ENCODE peak calls at places on chromosomes 11 and 22, in four cellular contexts. One of them, this sample, is unnamed.

GRCh38 chr22:43777204-43777671 is 34.9 kb downstream of the EFCAB6 start:
- DNase-seq in GM12878: no peak
- DNase-seq in endothelial cell of umbilical vein: peak
- DNase-seq in IMR-90: peak
- DNase-seq in this sample: no peak

GRCh38 chr22:39388261-39389011 is 11.1 kb upstream of the TAB1 start:
- DNase-seq in GM12878: no peak
- DNase-seq in endothelial cell of umbilical vein: peak
- DNase-seq in IMR-90: peak
- DNase-seq in this sample: peak

GRCh38 chr11:85826096-85826855 is 15.3 kb upstream of the SYTL2 start:
- DNase-seq in GM12878: no peak
- DNase-seq in endothelial cell of umbilical vein: peak
- DNase-seq in IMR-90: peak
- DNase-seq in this sample: no peak

GRCh38 chr11:105582497-105582896 is 27.4 kb upstream of the GRIA4 start:
- DNase-seq in endothelial cell of umbilical vein: no peak
- DNase-seq in GM12878: no peak
- DNase-seq in IMR-90: no peak
- DNase-seq in this sample: no peak

GRCh38 chr11:2994336-2994730 is 2.2 kb upstream of the NAP1L4 start:
- DNase-seq in IMR-90: no peak
- DNase-seq in GM12878: no peak
- DNase-seq in endothelial cell of umbilical vein: no peak
- DNase-seq in this sample: no peak

GRCh38 chr11:70716986-70717775 is 318.9 kb downstream of the CTTN start:
- DNase-seq in endothelial cell of umbilical vein: no peak
- DNase-seq in GM12878: no peak
- DNase-seq in IMR-90: no peak
- DNase-seq in this sample: no peak

GRCh38 chr11:116772443-116773202 is at the start of gene BUD13:
- DNase-seq in IMR-90: peak
- DNase-seq in GM12878: peak
- DNase-seq in endothelial cell of umbilical vein: peak
- DNase-seq in this sample: peak

GRCh38 chr22:42433754-42434153 is 1.6 kb upstream of the NFAM1 start:
- DNase-seq in GM12878: no peak
- DNase-seq in IMR-90: no peak
- DNase-seq in endothelial cell of umbilical vein: no peak
- DNase-seq in this sample: no peak

GRCh38 chr22:29733362-29734322 is 13.8 kb downstream of the CABP7 start:
- DNase-seq in GM12878: peak
- DNase-seq in IMR-90: no peak
- DNase-seq in endothelial cell of umbilical vein: no peak
- DNase-seq in this sample: no peak

GRCh38 chr11:26229270-26229669 is 102.7 kb upstream of the ANO3 start:
- DNase-seq in endothelial cell of umbilical vein: peak
- DNase-seq in IMR-90: peak
- DNase-seq in GM12878: no peak
- DNase-seq in this sample: no peak

GRCh38 chr11:130897262-130898182 is 18.8 kb downstream of the SNX19 start:
- DNase-seq in IMR-90: peak
- DNase-seq in GM12878: no peak
- DNase-seq in endothelial cell of umbilical vein: peak
- DNase-seq in this sample: no peak

GRCh38 chr11:62726156-62727006 is 876 bp downstream of the HNRNPUL2 start:
- DNase-seq in endothelial cell of umbilical vein: peak
- DNase-seq in IMR-90: no peak
- DNase-seq in GM12878: no peak
- DNase-seq in this sample: peak

GRCh38 chr11:59076876-59077571 is 9.1 kb upstream of the GLYATL1B start:
- DNase-seq in GM12878: no peak
- DNase-seq in IMR-90: no peak
- DNase-seq in endothelial cell of umbilical vein: no peak
- DNase-seq in this sample: no peak

GRCh38 chr11:2704356-2704755 is 4.6 kb upstream of the KCNQ1OT1 start:
- DNase-seq in endothelial cell of umbilical vein: no peak
- DNase-seq in IMR-90: no peak
- DNase-seq in GM12878: no peak
- DNase-seq in this sample: no peak

GRCh38 chr11:28400236-28401100 is 292.3 kb downstream of the METTL15 start:
- DNase-seq in IMR-90: peak
- DNase-seq in endothelial cell of umbilical vein: peak
- DNase-seq in GM12878: no peak
- DNase-seq in this sample: no peak

GRCh38 chr11:121711900-121712424 is 259.2 kb upstream of the SORL1-AS1 start:
- DNase-seq in endothelial cell of umbilical vein: no peak
- DNase-seq in GM12878: no peak
- DNase-seq in IMR-90: peak
- DNase-seq in this sample: no peak

GRCh38 chr11:33655842-33656600 is 44.6 kb downstream of the C11orf91 start:
- DNase-seq in endothelial cell of umbilical vein: no peak
- DNase-seq in GM12878: peak
- DNase-seq in IMR-90: no peak
- DNase-seq in this sample: no peak

GRCh38 chr11:71420455-71421241 is 27.5 kb downstream of the DHCR7 start:
- DNase-seq in endothelial cell of umbilical vein: peak
- DNase-seq in GM12878: peak
- DNase-seq in IMR-90: peak
- DNase-seq in this sample: peak

GRCh38 chr11:22666320-22666699 is at the start of gene GAS2:
- DNase-seq in endothelial cell of umbilical vein: no peak
- DNase-seq in GM12878: no peak
- DNase-seq in IMR-90: peak
- DNase-seq in this sample: no peak

GRCh38 chr11:131392528-131393255 is 22.3 kb downstream of the NTM start:
- DNase-seq in IMR-90: no peak
- DNase-seq in endothelial cell of umbilical vein: no peak
- DNase-seq in GM12878: no peak
- DNase-seq in this sample: no peak

GRCh38 chr11:123547180-123547579 is 107.2 kb downstream of the SCN3B start:
- DNase-seq in GM12878: peak
- DNase-seq in endothelial cell of umbilical vein: no peak
- DNase-seq in IMR-90: no peak
- DNase-seq in this sample: no peak

GRCh38 chr11:131667566-131667965 is 297.2 kb downstream of the NTM start:
- DNase-seq in GM12878: no peak
- DNase-seq in endothelial cell of umbilical vein: no peak
- DNase-seq in IMR-90: no peak
- DNase-seq in this sample: no peak

GRCh38 chr11:62875698-62876483 is 4.8 kb upstream of the SLC3A2 start:
- DNase-seq in endothelial cell of umbilical vein: no peak
- DNase-seq in IMR-90: no peak
- DNase-seq in GM12878: no peak
- DNase-seq in this sample: no peak

GRCh38 chr11:844693-845644 is 2.3 kb downstream of the TSPAN4 start:
- DNase-seq in endothelial cell of umbilical vein: peak
- DNase-seq in IMR-90: peak
- DNase-seq in GM12878: no peak
- DNase-seq in this sample: peak
- TF ChIP-seq FOS in endothelial cell of umbilical vein: no peak
- TF ChIP-seq FOS in IMR-90: no peak
- TF ChIP-seq FOS in GM12878: no peak
- TF ChIP-seq FOS in this sample: no peak

GRCh38 chr22:50105529-50106100 is 15.8 kb downstream of the MOV10L1 start:
- DNase-seq in GM12878: peak
- DNase-seq in endothelial cell of umbilical vein: peak
- DNase-seq in IMR-90: peak
- DNase-seq in this sample: no peak
- TF ChIP-seq FOS in GM12878: no peak
- TF ChIP-seq FOS in endothelial cell of umbilical vein: no peak
- TF ChIP-seq FOS in IMR-90: no peak
- TF ChIP-seq FOS in this sample: no peak

GRCh38 chr22:49734882-49735281 is 92.8 kb downstream of the BRD1 start:
- DNase-seq in IMR-90: no peak
- DNase-seq in GM12878: no peak
- DNase-seq in endothelial cell of umbilical vein: no peak
- DNase-seq in this sample: no peak
- TF ChIP-seq FOS in IMR-90: no peak
- TF ChIP-seq FOS in GM12878: no peak
- TF ChIP-seq FOS in endothelial cell of umbilical vein: no peak
- TF ChIP-seq FOS in this sample: no peak

GRCh38 chr11:75873417-75874148 is 58.6 kb downstream of the UVRAG start:
- DNase-seq in GM12878: peak
- DNase-seq in endothelial cell of umbilical vein: peak
- DNase-seq in IMR-90: no peak
- DNase-seq in this sample: no peak
- TF ChIP-seq FOS in GM12878: no peak
- TF ChIP-seq FOS in endothelial cell of umbilical vein: no peak
- TF ChIP-seq FOS in IMR-90: no peak
- TF ChIP-seq FOS in this sample: no peak

GRCh38 chr11:111659201-111659600 is 57.0 kb downstream of the SIK2 start:
- DNase-seq in IMR-90: no peak
- DNase-seq in endothelial cell of umbilical vein: no peak
- DNase-seq in GM12878: no peak
- DNase-seq in this sample: no peak

GRCh38 chr11:111665779-111666178 is 63.5 kb downstream of the SIK2 start:
- DNase-seq in GM12878: no peak
- DNase-seq in endothelial cell of umbilical vein: peak
- DNase-seq in IMR-90: peak
- DNase-seq in this sample: peak

GRCh38 chr11:111660822-111661221 is 58.6 kb downstream of the SIK2 start:
- DNase-seq in GM12878: no peak
- DNase-seq in IMR-90: peak
- DNase-seq in endothelial cell of umbilical vein: no peak
- DNase-seq in this sample: no peak

GRCh38 chr11:111668980-111669379 is 66.7 kb downstream of the SIK2 start:
- DNase-seq in GM12878: no peak
- DNase-seq in endothelial cell of umbilical vein: no peak
- DNase-seq in IMR-90: no peak
- DNase-seq in this sample: no peak

GRCh38 chr11:111663820-111664219 is 61.6 kb downstream of the SIK2 start:
- DNase-seq in endothelial cell of umbilical vein: peak
- DNase-seq in GM12878: no peak
- DNase-seq in IMR-90: no peak
- DNase-seq in this sample: no peak
- TF ChIP-seq FOS in endothelial cell of umbilical vein: no peak
- TF ChIP-seq FOS in GM12878: no peak
- TF ChIP-seq FOS in IMR-90: no peak
- TF ChIP-seq FOS in this sample: no peak

DNA sequence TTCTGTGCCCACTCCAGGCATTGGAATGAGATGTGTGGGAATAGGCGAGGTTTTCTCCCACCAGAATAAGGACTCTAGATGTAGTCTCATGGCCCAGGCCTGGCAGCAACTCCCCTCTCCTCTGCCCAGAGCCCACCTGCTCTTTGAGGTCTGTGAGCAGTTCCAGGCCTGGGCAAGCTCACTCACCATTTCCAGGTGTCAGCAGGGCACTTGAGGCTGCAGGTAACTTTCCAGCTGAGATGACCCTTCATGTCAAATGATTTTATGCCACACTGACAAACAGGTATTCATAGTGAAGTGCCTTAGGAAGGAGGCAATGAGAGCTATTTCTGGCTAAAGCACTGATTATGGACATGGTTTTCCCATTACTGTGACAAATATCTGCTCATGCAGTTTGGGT is 123.3 kb upstream of the CCDC90B start:
- DNase-seq in GM12878: no peak
- DNase-seq in endothelial cell of umbilical vein: no peak
- DNase-seq in IMR-90: no peak
- DNase-seq in this sample: no peak
- TF ChIP-seq FOS in GM12878: no peak
- TF ChIP-seq FOS in endothelial cell of umbilical vein: no peak
- TF ChIP-seq FOS in IMR-90: no peak
- TF ChIP-seq FOS in this sample: no peak

GRCh38 chr11:65422633-65423515 is at the start of gene NEAT1:
- DNase-seq in endothelial cell of umbilical vein: peak
- DNase-seq in IMR-90: peak
- DNase-seq in GM12878: no peak
- DNase-seq in this sample: peak

GRCh38 chr11:65423516-65424199 is 1.1 kb downstream of the NEAT1 start:
- DNase-seq in GM12878: no peak
- DNase-seq in IMR-90: peak
- DNase-seq in endothelial cell of umbilical vein: peak
- DNase-seq in this sample: no peak

GRCh38 chr11:65425105-65425970 is 2.7 kb downstream of the NEAT1 start:
- DNase-seq in endothelial cell of umbilical vein: peak
- DNase-seq in GM12878: no peak
- DNase-seq in IMR-90: peak
- DNase-seq in this sample: no peak

GRCh38 chr11:65425971-65426838 is 3.6 kb downstream of the NEAT1 start:
- DNase-seq in endothelial cell of umbilical vein: peak
- DNase-seq in IMR-90: peak
- DNase-seq in GM12878: no peak
- DNase-seq in this sample: no peak

GRCh38 chr11:65424200-65425104 is 1.9 kb downstream of the NEAT1 start:
- DNase-seq in GM12878: no peak
- DNase-seq in endothelial cell of umbilical vein: peak
- DNase-seq in IMR-90: peak
- DNase-seq in this sample: peak
- TF ChIP-seq FOS in GM12878: no peak
- TF ChIP-seq FOS in endothelial cell of umbilical vein: no peak
- TF ChIP-seq FOS in IMR-90: no peak
- TF ChIP-seq FOS in this sample: no peak

GRCh38 chr22:45527456-45527855 is 24.8 kb downstream of the FBLN1 start:
- DNase-seq in GM12878: no peak
- DNase-seq in IMR-90: no peak
- DNase-seq in endothelial cell of umbilical vein: no peak
- DNase-seq in this sample: no peak
- TF ChIP-seq FOS in GM12878: no peak
- TF ChIP-seq FOS in IMR-90: no peak
- TF ChIP-seq FOS in endothelial cell of umbilical vein: no peak
- TF ChIP-seq FOS in this sample: no peak

GRCh38 chr11:66718320-66718971 is 10.6 kb downstream of the SPTBN2 start:
- DNase-seq in GM12878: no peak
- DNase-seq in IMR-90: no peak
- DNase-seq in endothelial cell of umbilical vein: no peak
- DNase-seq in this sample: no peak
- TF ChIP-seq FOS in GM12878: no peak
- TF ChIP-seq FOS in IMR-90: no peak
- TF ChIP-seq FOS in endothelial cell of umbilical vein: no peak
- TF ChIP-seq FOS in this sample: no peak